ENCODE peak calls at places on chromosomes 12 and 14, in seven cellular contexts. One of them, this sample, is unnamed.

GRCh38 chr12:112788205-112788604 is 3.3 kb upstream of the RPH3A start:
- DNase-seq in suprapubic skin: no peak
- DNase-seq in AG04450: no peak
- DNase-seq in coronary artery: peak; percentile 43
- DNase-seq in osteoblast: no peak
- DNase-seq in neural progenitor cell: peak; percentile 46
- DNase-seq in cardiac muscle cell: no peak
- DNase-seq in this sample: no peak

GRCh38 chr12:113889076-113889475 is 77.0 kb downstream of the RBM19 start:
- DNase-seq in suprapubic skin: no peak
- DNase-seq in AG04450: no peak
- DNase-seq in neural progenitor cell: no peak
- DNase-seq in cardiac muscle cell: no peak
- DNase-seq in coronary artery: no peak
- DNase-seq in osteoblast: no peak
- DNase-seq in this sample: no peak

GRCh38 chr12:124240493-124240892 is 54.4 kb upstream of the RFLNA start:
- DNase-seq in suprapubic skin: no peak
- DNase-seq in AG04450: no peak
- DNase-seq in coronary artery: no peak
- DNase-seq in osteoblast: peak; percentile 87
- DNase-seq in neural progenitor cell: peak; percentile 42
- DNase-seq in cardiac muscle cell: peak; percentile 9
- DNase-seq in this sample: peak; percentile 39

GRCh38 chr12:53231859-53232640 is at the start of gene RARG:
- DNase-seq in coronary artery: peak; percentile 91
- DNase-seq in osteoblast: peak; percentile 96
- DNase-seq in cardiac muscle cell: no peak
- DNase-seq in suprapubic skin: peak; percentile 84
- DNase-seq in AG04450: no peak
- DNase-seq in neural progenitor cell: peak; percentile 72
- DNase-seq in this sample: peak; percentile 52

GRCh38 chr12:16524378-16524777 is 81.6 kb downstream of the LMO3 start:
- DNase-seq in suprapubic skin: no peak
- DNase-seq in cardiac muscle cell: no peak
- DNase-seq in osteoblast: no peak
- DNase-seq in AG04450: no peak
- DNase-seq in neural progenitor cell: no peak
- DNase-seq in coronary artery: no peak
- DNase-seq in this sample: no peak

GRCh38 chr14:100914597-100915021 is 11.1 kb upstream of the RTL1 start:
- DNase-seq in AG04450: peak; percentile 11
- DNase-seq in osteoblast: no peak
- DNase-seq in neural progenitor cell: no peak
- DNase-seq in cardiac muscle cell: no peak
- DNase-seq in suprapubic skin: no peak
- DNase-seq in coronary artery: no peak
- DNase-seq in this sample: no peak

GRCh38 chr12:90953956-90954421 is 987 bp downstream of the CCER1 start:
- DNase-seq in osteoblast: peak; percentile 50
- DNase-seq in AG04450: no peak
- DNase-seq in neural progenitor cell: peak; percentile 41
- DNase-seq in suprapubic skin: no peak
- DNase-seq in coronary artery: no peak
- DNase-seq in cardiac muscle cell: no peak
- DNase-seq in this sample: peak; percentile 10

GRCh38 chr12:50240792-50241114 is 42.6 kb downstream of the LIMA1 start:
- DNase-seq in AG04450: no peak
- DNase-seq in cardiac muscle cell: no peak
- DNase-seq in neural progenitor cell: no peak
- DNase-seq in suprapubic skin: no peak
- DNase-seq in coronary artery: no peak
- DNase-seq in osteoblast: no peak
- DNase-seq in this sample: no peak

GRCh38 chr12:79375050-79375449 is 315.7 kb downstream of the PAWR start:
- DNase-seq in AG04450: no peak
- DNase-seq in cardiac muscle cell: no peak
- DNase-seq in osteoblast: no peak
- DNase-seq in suprapubic skin: no peak
- DNase-seq in coronary artery: no peak
- DNase-seq in neural progenitor cell: no peak
- DNase-seq in this sample: no peak

GRCh38 chr12:27873010-27873409 is 93.0 kb upstream of the MANSC4 start:
- DNase-seq in AG04450: no peak
- DNase-seq in coronary artery: no peak
- DNase-seq in osteoblast: no peak
- DNase-seq in cardiac muscle cell: no peak
- DNase-seq in suprapubic skin: no peak
- DNase-seq in neural progenitor cell: no peak
- DNase-seq in this sample: no peak

GRCh38 chr12:55068416-55069010 is 48.7 kb downstream of the NEUROD4 start:
- DNase-seq in suprapubic skin: no peak
- DNase-seq in coronary artery: no peak
- DNase-seq in neural progenitor cell: peak; percentile 92
- DNase-seq in cardiac muscle cell: peak; percentile 75
- DNase-seq in AG04450: no peak
- DNase-seq in osteoblast: peak; percentile 21
- DNase-seq in this sample: peak; percentile 90

GRCh38 chr14:50333010-50333409 is 20.9 kb downstream of the DMAC2L start:
- DNase-seq in neural progenitor cell: no peak
- DNase-seq in cardiac muscle cell: no peak
- DNase-seq in coronary artery: no peak
- DNase-seq in osteoblast: no peak
- DNase-seq in suprapubic skin: no peak
- DNase-seq in AG04450: no peak
- DNase-seq in this sample: no peak

GRCh38 chr14:90483551-90483950 is 86.7 kb downstream of the CALM1 start:
- DNase-seq in suprapubic skin: no peak
- DNase-seq in osteoblast: no peak
- DNase-seq in neural progenitor cell: no peak
- DNase-seq in cardiac muscle cell: no peak
- DNase-seq in AG04450: no peak
- DNase-seq in coronary artery: no peak
- DNase-seq in this sample: no peak

GRCh38 chr12:108461071-108461670 is 53.9 kb upstream of the FICD start:
- DNase-seq in osteoblast: no peak
- DNase-seq in coronary artery: no peak
- DNase-seq in AG04450: no peak
- DNase-seq in neural progenitor cell: no peak
- DNase-seq in cardiac muscle cell: no peak
- DNase-seq in suprapubic skin: no peak
- DNase-seq in this sample: no peak

GRCh38 chr12:110684322-110684836 is 4.5 kb downstream of the HVCN1 start:
- DNase-seq in neural progenitor cell: no peak
- DNase-seq in suprapubic skin: no peak
- DNase-seq in osteoblast: no peak
- DNase-seq in coronary artery: no peak
- DNase-seq in cardiac muscle cell: no peak
- DNase-seq in AG04450: peak; percentile 42
- DNase-seq in this sample: no peak

GRCh38 chr14:92987713-92988510 is 65.0 kb downstream of the CHGA start:
- DNase-seq in cardiac muscle cell: no peak
- DNase-seq in neural progenitor cell: no peak
- DNase-seq in suprapubic skin: no peak
- DNase-seq in coronary artery: no peak
- DNase-seq in osteoblast: peak; percentile 79
- DNase-seq in AG04450: no peak
- DNase-seq in this sample: no peak

GRCh38 chr14:66514206-66514605 is 6.3 kb downstream of the GPHN start:
- DNase-seq in AG04450: no peak
- DNase-seq in osteoblast: no peak
- DNase-seq in neural progenitor cell: no peak
- DNase-seq in cardiac muscle cell: no peak
- DNase-seq in coronary artery: no peak
- DNase-seq in suprapubic skin: no peak
- DNase-seq in this sample: no peak

GRCh38 chr12:116381744-116382455 is 104.4 kb upstream of the MED13L start:
- DNase-seq in coronary artery: no peak
- DNase-seq in AG04450: peak; percentile 95
- DNase-seq in cardiac muscle cell: no peak
- DNase-seq in suprapubic skin: no peak
- DNase-seq in neural progenitor cell: peak; percentile 92
- DNase-seq in osteoblast: peak; percentile 93
- DNase-seq in this sample: peak; percentile 85

GRCh38 chr14:64807588-64807987 is 72.1 kb downstream of the SPTB start:
- DNase-seq in neural progenitor cell: no peak
- DNase-seq in osteoblast: no peak
- DNase-seq in AG04450: no peak
- DNase-seq in cardiac muscle cell: no peak
- DNase-seq in suprapubic skin: no peak
- DNase-seq in coronary artery: no peak
- DNase-seq in this sample: no peak

GRCh38 chr14:29927596-29928341 is at the start of gene PRKD1:
- DNase-seq in osteoblast: peak; percentile 96
- DNase-seq in suprapubic skin: no peak
- DNase-seq in coronary artery: peak; percentile 81
- DNase-seq in AG04450: no peak
- DNase-seq in cardiac muscle cell: peak; percentile 88
- DNase-seq in neural progenitor cell: peak; percentile 87
- DNase-seq in this sample: peak; percentile 78

GRCh38 chr14:105702275-105702817 is 176.0 kb downstream of the TMEM121 start:
- DNase-seq in neural progenitor cell: no peak
- DNase-seq in osteoblast: peak; percentile 66
- DNase-seq in cardiac muscle cell: no peak
- DNase-seq in suprapubic skin: peak; percentile 57
- DNase-seq in AG04450: no peak
- DNase-seq in coronary artery: no peak
- DNase-seq in this sample: no peak
- H3K27ac ChIP-seq in neural progenitor cell: no peak overlapping the region
- H3K27ac ChIP-seq in osteoblast: no peak overlapping the region
- H3K27ac ChIP-seq in cardiac muscle cell: no peak overlapping the region
- H3K27ac ChIP-seq in suprapubic skin: no peak overlapping the region
- H3K27ac ChIP-seq in AG04450: no peak overlapping the region
- H3K27ac ChIP-seq in coronary artery: no peak overlapping the region
- H3K27ac ChIP-seq in this sample: no peak overlapping the region

GRCh38 chr14:85566603-85567002 is 36.7 kb downstream of the FLRT2 start:
- DNase-seq in coronary artery: no peak
- DNase-seq in cardiac muscle cell: no peak
- DNase-seq in neural progenitor cell: no peak
- DNase-seq in osteoblast: peak; percentile 9
- DNase-seq in suprapubic skin: no peak
- DNase-seq in AG04450: peak; percentile 53
- DNase-seq in this sample: no peak
- TF ChIP-seq CTCF in coronary artery: no peak
- TF ChIP-seq CTCF in cardiac muscle cell: no peak
- TF ChIP-seq CTCF in neural progenitor cell: no peak
- TF ChIP-seq CTCF in osteoblast: no peak
- TF ChIP-seq CTCF in suprapubic skin: no peak
- TF ChIP-seq CTCF in AG04450: no peak
- TF ChIP-seq CTCF in this sample: no peak

GRCh38 chr12:118058881-118059644 is 1.9 kb downstream of the WSB2 start:
- DNase-seq in cardiac muscle cell: no peak
- DNase-seq in neural progenitor cell: no peak
- DNase-seq in suprapubic skin: no peak
- DNase-seq in AG04450: no peak
- DNase-seq in coronary artery: no peak
- DNase-seq in osteoblast: peak; percentile 70
- DNase-seq in this sample: no peak

GRCh38 chr12:118053071-118053985 is 7.7 kb downstream of the WSB2 start:
- DNase-seq in AG04450: no peak
- DNase-seq in cardiac muscle cell: no peak
- DNase-seq in neural progenitor cell: no peak
- DNase-seq in osteoblast: no peak
- DNase-seq in suprapubic skin: no peak
- DNase-seq in coronary artery: no peak
- DNase-seq in this sample: no peak

GRCh38 chr12:118058227-118058626 is 2.8 kb downstream of the WSB2 start:
- DNase-seq in neural progenitor cell: no peak
- DNase-seq in suprapubic skin: no peak
- DNase-seq in coronary artery: no peak
- DNase-seq in osteoblast: no peak
- DNase-seq in cardiac muscle cell: no peak
- DNase-seq in AG04450: no peak
- DNase-seq in this sample: no peak

GRCh38 chr12:118055144-118055557 is 5.8 kb downstream of the WSB2 start:
- DNase-seq in neural progenitor cell: peak; percentile 61
- DNase-seq in cardiac muscle cell: peak; percentile 21
- DNase-seq in AG04450: no peak
- DNase-seq in suprapubic skin: no peak
- DNase-seq in osteoblast: no peak
- DNase-seq in coronary artery: no peak
- DNase-seq in this sample: peak; percentile 81

DNA sequence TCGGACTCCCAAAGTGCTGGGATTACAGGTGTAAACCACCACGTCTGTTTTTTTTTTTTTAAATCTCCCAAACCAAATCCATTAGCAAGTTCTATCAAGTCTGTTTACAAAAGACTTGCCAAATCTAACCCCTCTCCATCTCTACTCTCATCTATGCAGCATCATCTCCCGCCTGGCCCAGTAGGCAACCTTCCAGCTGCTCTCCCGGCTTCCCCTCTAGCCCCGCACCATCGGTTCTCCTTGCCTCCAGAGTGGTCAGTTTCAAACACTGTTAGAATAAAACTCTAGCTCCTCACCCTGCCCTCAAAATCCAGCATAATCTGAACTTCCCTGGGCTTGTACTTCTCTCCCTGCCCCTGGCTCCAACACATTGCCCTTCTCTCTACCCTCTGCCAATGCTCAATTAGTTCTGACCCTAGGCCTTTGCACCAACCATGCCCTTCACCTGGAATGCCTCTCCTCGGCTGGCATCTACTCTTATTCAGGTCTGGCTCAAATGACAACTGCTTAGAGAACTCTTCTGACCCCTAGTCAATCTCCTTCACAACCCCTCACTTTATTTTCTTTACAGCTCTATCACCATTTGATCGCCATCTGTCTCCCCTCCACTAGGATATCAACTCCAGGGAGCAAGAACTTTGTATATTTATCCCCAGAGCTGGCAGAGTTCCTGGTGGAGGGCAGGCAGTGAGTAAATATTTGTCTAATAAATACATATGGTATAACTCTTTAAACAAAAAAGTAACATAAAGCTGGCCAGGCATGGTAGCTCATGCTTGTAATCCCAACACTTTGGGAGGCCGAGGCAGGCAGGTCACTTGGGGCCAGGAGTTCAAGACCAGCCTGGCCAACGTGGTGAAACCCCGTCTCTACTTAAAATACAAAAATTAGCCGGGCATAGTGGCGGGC is 4.9 kb downstream of the WSB2 start:
- DNase-seq in osteoblast: no peak
- DNase-seq in cardiac muscle cell: no peak
- DNase-seq in coronary artery: no peak
- DNase-seq in neural progenitor cell: no peak
- DNase-seq in suprapubic skin: no peak
- DNase-seq in AG04450: no peak
- DNase-seq in this sample: no peak
- H3K27ac ChIP-seq in osteoblast: no peak overlapping the region
- H3K27ac ChIP-seq in cardiac muscle cell: peak overlapping the region; percentile 48
- H3K27ac ChIP-seq in coronary artery: peak overlapping the region; percentile 27
- H3K27ac ChIP-seq in neural progenitor cell: no peak overlapping the region
- H3K27ac ChIP-seq in suprapubic skin: no peak overlapping the region
- H3K27ac ChIP-seq in AG04450: peak overlapping the region; percentile 31
- H3K27ac ChIP-seq in this sample: no peak overlapping the region

DNA sequence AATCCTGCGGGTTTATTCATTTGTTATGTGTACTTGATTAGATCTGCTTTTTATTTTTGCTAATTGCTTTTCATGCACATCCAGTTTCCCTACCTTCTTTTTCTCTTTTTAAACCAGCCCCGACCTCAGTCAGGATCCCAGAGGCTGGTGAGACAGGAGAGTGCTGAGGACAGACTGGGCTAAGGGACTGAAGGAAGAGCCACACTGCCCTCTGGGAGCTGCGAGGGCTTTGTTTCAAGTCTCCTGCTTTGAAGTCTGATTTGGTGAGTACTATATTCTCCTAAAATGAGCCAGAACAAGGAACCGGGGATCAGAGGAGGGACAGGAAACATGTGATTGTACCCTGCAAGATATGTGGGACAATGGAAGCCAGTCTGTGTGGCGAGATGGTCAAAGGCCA is 23.9 kb downstream of the PRICKLE1 start:
- DNase-seq in osteoblast: no peak
- DNase-seq in suprapubic skin: no peak
- DNase-seq in coronary artery: no peak
- DNase-seq in AG04450: no peak
- DNase-seq in neural progenitor cell: peak; percentile 20
- DNase-seq in cardiac muscle cell: no peak
- DNase-seq in this sample: no peak
- TF ChIP-seq CTCF in osteoblast: no peak
- TF ChIP-seq CTCF in suprapubic skin: no peak
- TF ChIP-seq CTCF in coronary artery: no peak
- TF ChIP-seq CTCF in AG04450: no peak
- TF ChIP-seq CTCF in neural progenitor cell: peak; percentile 18
- TF ChIP-seq CTCF in cardiac muscle cell: no peak
- TF ChIP-seq CTCF in this sample: peak; percentile 24

This sample was measured in A673.